ENCODE peak calls at places on chromosome 3, in six cellular contexts. M is effector CD8-positive, alpha-beta T cell; V is head of caudate nucleus; I is LoVo; Z is brain microvascular endothelial cell; A is A549. E is an unnamed sample.

GRCh38 chr3:154152741-154153140 is 31.6 kb downstream of the ARHGEF26 start:
- DNase-seq in I (no peak), Z (no peak), V (no peak), A (no peak), M (no peak), E (no peak)

GRCh38 chr3:50314342-50314741 is 8.2 kb downstream of the HYAL2 start:
- DNase-seq in I (no peak), M (no peak), Z (no peak), V (no peak), A (no peak), E (no peak)

GRCh38 chr3:67863869-67864268 is 209.5 kb upstream of the SUCLG2 start:
- DNase-seq in Z (peak; percentile 4), A (peak; percentile 36), V (no peak), I (no peak), M (no peak), E (no peak)

GRCh38 chr3:134627831-134628230 is 23.0 kb downstream of the KY start:
- DNase-seq in M (no peak), V (no peak), I (peak; percentile 47), A (peak; percentile 55), Z (no peak), E (no peak)

GRCh38 chr3:132870596-132870995 is 148.4 kb upstream of the NPHP3 start:
- DNase-seq in A (no peak), V (no peak), I (no peak), Z (no peak), M (no peak), E (no peak)

GRCh38 chr3:41853495-41853894 is 108.4 kb downstream of the ULK4 start:
- DNase-seq in Z (no peak), V (no peak), I (no peak), A (no peak), M (no peak), E (no peak)

GRCh38 chr3:188266581-188267274 is 112.8 kb downstream of the LPP start:
- DNase-seq in M (no peak), A (no peak), V (no peak), Z (peak; percentile 82), I (no peak), E (no peak)

GRCh38 chr3:127112796-127113570 is 79.9 kb upstream of the PRR23E start:
- DNase-seq in I (no peak), V (no peak), M (no peak), Z (no peak), A (no peak), E (peak; percentile 71)

GRCh38 chr3:127959873-127960272 is 44.8 kb downstream of the KBTBD12 start:
- DNase-seq in M (no peak), I (no peak), Z (peak; percentile 32), V (peak; percentile 36), A (peak; percentile 37), E (peak; percentile 85)

GRCh38 chr3:15646924-15647511 is 45.5 kb downstream of the BTD start:
- DNase-seq in I (peak; percentile 38), V (peak; percentile 44), A (peak; percentile 94), Z (peak; percentile 99), M (no peak), E (peak; percentile 74)

GRCh38 chr3:177687291-177687690 is 490.0 kb upstream of the TBL1XR1 start:
- DNase-seq in Z (no peak), V (no peak), A (no peak), I (no peak), M (no peak), E (no peak)

GRCh38 chr3:183375787-183376186 is 52.6 kb downstream of the MCF2L2 start:
- DNase-seq in I (no peak), M (no peak), V (peak; percentile 24), A (no peak), Z (no peak), E (no peak)

GRCh38 chr3:116815831-116816588 is 106.4 kb downstream of the TUSC7 start:
- DNase-seq in Z (no peak), V (no peak), I (no peak), M (no peak), A (no peak), E (no peak)

GRCh38 chr3:143885803-143886427 is 37.6 kb upstream of the SLC9A9 start:
- DNase-seq in M (no peak), Z (peak; percentile 37), A (peak; percentile 48), V (peak; percentile 34), I (peak; percentile 43), E (no peak)

GRCh38 chr3:187025254-187025655 is 94.9 kb downstream of the ST6GAL1 start:
- DNase-seq in M (no peak), A (no peak), I (no peak), Z (no peak), V (no peak), E (no peak)

GRCh38 chr3:76570436-76571057 is 469.4 kb upstream of the ROBO2 start:
- DNase-seq in Z (no peak), A (peak; percentile 2), M (no peak), I (peak; percentile 30), V (no peak), E (no peak)

GRCh38 chr3:18500322-18500721 is 75.2 kb upstream of the SATB1 start:
- DNase-seq in Z (no peak), I (no peak), M (no peak), V (no peak), A (no peak), E (no peak)

GRCh38 chr3:169458752-169459151 is 204.8 kb downstream of the MECOM start:
- DNase-seq in Z (no peak), I (no peak), V (no peak), A (no peak), M (no peak), E (no peak)

GRCh38 chr3:67624687-67625086 is 29.7 kb downstream of the SUCLG2 start:
- DNase-seq in Z (no peak), V (no peak), I (no peak), A (no peak), M (no peak), E (no peak)

GRCh38 chr3:186909078-186909853 is 21.1 kb upstream of the ST6GAL1 start:
- DNase-seq in M (peak; percentile 34), Z (no peak), I (no peak), A (no peak), V (no peak), E (peak; percentile 56)

GRCh38 chr3:43958005-43958770 is 267.4 kb downstream of the ABHD5 start:
- DNase-seq in M (no peak), A (no peak), I (no peak), Z (no peak), V (peak; percentile 50), E (no peak)

GRCh38 chr3:88291516-88291915 is 141.8 kb downstream of the C3orf38 start:
- DNase-seq in M (no peak), A (no peak), I (no peak), Z (no peak), V (no peak), E (no peak)

GRCh38 chr3:178915365-178915764 is 156.2 kb downstream of the ZMAT3 start:
- DNase-seq in I (no peak), M (no peak), Z (no peak), A (no peak), V (no peak), E (no peak)

GRCh38 chr3:175941352-175941751 is 1082.2 kb downstream of the NAALADL2 start:
- DNase-seq in M (no peak), Z (no peak), I (no peak), A (peak; percentile 6), V (peak; percentile 16), E (no peak)

GRCh38 chr3:129688310-129688895 is 81.9 kb upstream of the PLXND1 start:
- DNase-seq in M (no peak), A (peak; percentile 58), V (peak; percentile 92), I (no peak), Z (peak; percentile 60), E (no peak)

GRCh38 chr3:70138606-70139005 is 139.1 kb downstream of the SAMMSON start:
- DNase-seq in A (peak; percentile 43), Z (no peak), I (no peak), M (no peak), V (no peak), E (no peak)

GRCh38 chr3:53075743-53076140 is 29.9 kb upstream of the SFMBT1 start:
- DNase-seq in Z (no peak), I (no peak), V (no peak), A (no peak), M (no peak), E (no peak)

GRCh38 chr3:72848703-72849081 is 447 bp upstream of the SHQ1 start:
- DNase-seq in I (peak; percentile 25), Z (peak; percentile 2), M (peak; percentile 18), V (no peak), A (no peak), E (no peak)

GRCh38 chr3:111591555-111591954 is 3.6 kb downstream of the ZBED2 start:
- DNase-seq in Z (no peak), M (no peak), V (no peak), A (no peak), I (no peak), E (no peak)

GRCh38 chr3:6468589-6468988 is 392.3 kb upstream of the GRM7 start:
- DNase-seq in A (no peak), I (no peak), V (no peak), Z (no peak), M (no peak), E (no peak)

GRCh38 chr3:14602804-14603644 is 48.5 kb upstream of the CCDC174 start:
- DNase-seq in A (no peak), Z (no peak), V (peak; percentile 25), I (no peak), M (no peak), E (no peak)

GRCh38 chr3:20668411-20668810 is 482.4 kb upstream of the SGO1 start:
- DNase-seq in M (no peak), Z (peak; percentile 33), I (no peak), V (peak; percentile 10), A (peak; percentile 12), E (no peak)

GRCh38 chr3:191275751-191276150 is 53.4 kb upstream of the CCDC50 start:
- DNase-seq in Z (no peak), A (no peak), M (no peak), V (no peak), I (no peak), E (no peak)

GRCh38 chr3:106097817-106098410 is 229.1 kb upstream of the CBLB start:
- DNase-seq in A (no peak), Z (no peak), I (no peak), M (no peak), V (no peak), E (no peak)

GRCh38 chr3:169894110-169894509 is 17.3 kb upstream of the SAMD7 start:
- DNase-seq in A (no peak), V (no peak), I (no peak), Z (peak; percentile 5), M (no peak), E (no peak)

GRCh38 chr3:192933779-192934456 is 16.3 kb upstream of the MB21D2 start:
- DNase-seq in V (no peak), I (no peak), A (no peak), Z (peak; percentile 56), M (no peak), E (no peak)

GRCh38 chr3:127042634-127043033 is 59.7 kb downstream of the PLXNA1 start:
- DNase-seq in M (no peak), V (no peak), Z (no peak), I (no peak), A (no peak), E (no peak)